ENCODE peak calls at places on chromosomes 2 and 18, in nine cellular contexts. R is breast epithelium, H is tibial nerve, V is NB4, B is A549, Q is testis, U is lower leg skin, M is stomach, E is sigmoid colon. J is an unnamed sample.
A peak's percentile ranks its signal among the peaks of the same experiment; 100 is the strongest.

GRCh38 chr2:178829299-178829698 is 22.1 kb upstream of the TTN start:
- DNase-seq in Q (no peak), V (no peak), B (no peak), M (no peak), E (no peak), U (no peak), H (no peak), R (no peak), J (no peak)

GRCh38 chr2:226578879-226579278 is 220.7 kb downstream of the IRS1 start:
- DNase-seq in M (no peak), E (no peak), V (peak; percentile 66), B (peak; percentile 43), R (no peak), H (no peak), U (no peak), Q (no peak), J (no peak)

GRCh38 chr2:15223887-15224286 is 337.2 kb downstream of the NBAS start:
- DNase-seq in H (no peak), M (no peak), B (peak; percentile 47), E (no peak), R (no peak), Q (no peak), U (no peak), V (peak; percentile 9), J (peak; percentile 22)

GRCh38 chr2:226398580-226398979 is 401.0 kb downstream of the IRS1 start:
- DNase-seq in R (no peak), H (no peak), M (no peak), E (no peak), V (no peak), Q (no peak), U (no peak), B (no peak), J (no peak)

GRCh38 chr18:21314721-21315120 is 72.7 kb downstream of the GREB1L start:
- DNase-seq in E (no peak), U (no peak), R (no peak), Q (no peak), V (no peak), H (no peak), B (no peak), M (no peak), J (no peak)

GRCh38 chr18:32893915-32894314 is 121.1 kb upstream of the KLHL14 start:
- DNase-seq in U (no peak), V (peak; percentile 10), R (no peak), E (no peak), H (no peak), Q (no peak), M (no peak), B (peak; percentile 28), J (no peak)

GRCh38 chr2:37632310-37632709 is 39.1 kb downstream of the CDC42EP3 start:
- DNase-seq in U (no peak), Q (no peak), M (no peak), B (no peak), R (no peak), E (no peak), H (no peak), V (no peak), J (no peak)

GRCh38 chr18:37124511-37124910 is 295.6 kb downstream of the KIAA1328 start:
- DNase-seq in U (no peak), B (no peak), M (no peak), V (no peak), H (no peak), R (no peak), E (no peak), Q (no peak), J (no peak)

GRCh38 chr2:104523921-104524320 is 330.0 kb upstream of the POU3F3 start:
- DNase-seq in H (no peak), U (no peak), V (no peak), E (no peak), M (no peak), Q (no peak), B (no peak), R (no peak), J (no peak)

GRCh38 chr2:160652236-160652635 is 158.6 kb upstream of the RBMS1 start:
- DNase-seq in E (no peak), Q (no peak), B (no peak), R (no peak), M (no peak), U (peak; percentile 84), V (peak; percentile 34), H (no peak), J (no peak)

GRCh38 chr18:9690418-9691178 is 17.5 kb upstream of the RAB31 start:
- DNase-seq in R (no peak), M (no peak), Q (no peak), U (peak; percentile 52), E (no peak), H (no peak), B (no peak), V (no peak), J (no peak)

GRCh38 chr2:29895296-29895695 is 26.1 kb downstream of the ALK start:
- DNase-seq in B (no peak), U (no peak), V (no peak), M (no peak), E (no peak), Q (no peak), H (no peak), R (no peak), J (no peak)

GRCh38 chr2:235268535-235268934 is 225.3 kb upstream of the AGAP1 start:
- DNase-seq in E (no peak), M (no peak), H (no peak), R (no peak), Q (no peak), V (no peak), U (no peak), B (peak; percentile 25), J (no peak)

GRCh38 chr2:190501231-190501630 is 33.3 kb downstream of the NEMP2 start:
- DNase-seq in B (no peak), R (no peak), Q (no peak), E (no peak), M (no peak), H (no peak), U (no peak), V (no peak), J (no peak)

GRCh38 chr18:63290456-63291200 is 28.9 kb downstream of the BCL2 start:
- DNase-seq in R (no peak), U (no peak), H (no peak), V (no peak), B (no peak), E (no peak), M (no peak), Q (peak; percentile 76), J (no peak)

DNA sequence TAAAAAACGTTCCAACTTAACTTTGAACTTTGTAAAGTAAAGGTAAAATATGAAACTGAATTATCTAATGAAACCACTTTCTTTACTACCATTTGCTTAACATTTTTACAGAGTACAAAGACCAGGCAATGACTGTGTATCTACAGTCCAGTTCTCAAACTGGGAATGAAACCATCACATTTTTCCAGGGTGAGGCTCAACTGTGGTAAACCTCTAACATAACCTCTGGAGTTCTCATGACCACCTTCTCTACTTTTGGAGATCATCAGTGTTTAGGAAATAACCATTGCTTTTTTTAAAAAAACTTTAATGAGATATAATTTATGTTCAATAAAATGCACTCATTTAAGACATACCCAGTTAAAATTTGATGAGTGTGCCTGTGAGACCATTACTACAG is 223.5 kb downstream of the RNF152 start:
- DNase-seq in H (no peak), V (no peak), R (no peak), M (no peak), B (no peak), U (no peak), Q (no peak), E (no peak), J (no peak)
- TF ChIP-seq POLR2A in H (no peak), V (no peak), R (no peak), M (no peak), B (no peak), U (no peak), Q (no peak), E (no peak), J (no peak)

DNA sequence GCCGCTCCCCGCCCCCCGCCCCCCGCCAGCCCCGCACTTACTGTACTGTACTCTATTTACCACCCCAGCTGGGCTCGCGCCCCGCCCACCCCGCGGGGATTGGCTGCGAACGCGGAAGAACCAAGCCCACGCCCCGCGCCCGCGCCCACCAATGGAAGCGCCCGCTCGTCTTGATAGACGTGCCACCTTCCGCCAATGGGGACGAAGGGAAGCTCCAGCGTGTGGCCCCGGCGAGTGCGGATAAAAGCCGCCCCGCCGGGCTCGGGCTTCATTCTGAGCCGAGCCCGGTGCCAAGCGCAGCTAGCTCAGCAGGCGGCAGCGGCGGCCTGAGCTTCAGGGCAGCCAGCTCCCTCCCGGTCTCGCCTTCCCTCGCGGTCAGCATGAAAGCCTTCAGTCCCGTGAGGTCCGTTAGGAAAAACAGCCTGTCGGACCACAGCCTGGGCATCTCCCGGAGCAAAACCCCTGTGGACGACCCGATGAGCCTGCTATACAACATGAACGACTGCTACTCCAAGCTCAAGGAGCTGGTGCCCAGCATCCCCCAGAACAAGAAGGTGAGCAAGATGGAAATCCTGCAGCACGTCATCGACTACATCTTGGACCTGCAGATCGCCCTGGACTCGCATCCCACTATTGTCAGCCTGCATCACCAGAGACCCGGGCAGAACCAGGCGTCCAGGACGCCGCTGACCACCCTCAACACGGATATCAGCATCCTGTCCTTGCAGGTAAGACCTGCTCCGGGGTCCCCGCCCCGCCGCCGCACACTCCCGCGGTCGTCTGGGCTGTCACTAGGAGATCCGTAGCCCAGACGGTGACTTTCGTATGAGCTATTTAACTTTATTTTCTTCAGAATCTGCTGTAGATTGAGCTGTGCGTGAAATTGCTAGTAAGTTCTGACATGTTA is at the start of gene ID2:
- DNase-seq in M (peak; percentile 99), B (peak; percentile 99), U (peak; percentile 100), R (peak; percentile 99), V (peak; percentile 99), E (peak; percentile 100), H (peak; percentile 97), Q (peak; percentile 99), J (peak; percentile 99)
- TF ChIP-seq POLR2A in M (no peak), B (peak; percentile 100), U (no peak), R (peak; percentile 99), V (peak; percentile 87), E (peak; percentile 99), H (peak; percentile 91), Q (peak; percentile 90), J (peak; percentile 100)

DNA sequence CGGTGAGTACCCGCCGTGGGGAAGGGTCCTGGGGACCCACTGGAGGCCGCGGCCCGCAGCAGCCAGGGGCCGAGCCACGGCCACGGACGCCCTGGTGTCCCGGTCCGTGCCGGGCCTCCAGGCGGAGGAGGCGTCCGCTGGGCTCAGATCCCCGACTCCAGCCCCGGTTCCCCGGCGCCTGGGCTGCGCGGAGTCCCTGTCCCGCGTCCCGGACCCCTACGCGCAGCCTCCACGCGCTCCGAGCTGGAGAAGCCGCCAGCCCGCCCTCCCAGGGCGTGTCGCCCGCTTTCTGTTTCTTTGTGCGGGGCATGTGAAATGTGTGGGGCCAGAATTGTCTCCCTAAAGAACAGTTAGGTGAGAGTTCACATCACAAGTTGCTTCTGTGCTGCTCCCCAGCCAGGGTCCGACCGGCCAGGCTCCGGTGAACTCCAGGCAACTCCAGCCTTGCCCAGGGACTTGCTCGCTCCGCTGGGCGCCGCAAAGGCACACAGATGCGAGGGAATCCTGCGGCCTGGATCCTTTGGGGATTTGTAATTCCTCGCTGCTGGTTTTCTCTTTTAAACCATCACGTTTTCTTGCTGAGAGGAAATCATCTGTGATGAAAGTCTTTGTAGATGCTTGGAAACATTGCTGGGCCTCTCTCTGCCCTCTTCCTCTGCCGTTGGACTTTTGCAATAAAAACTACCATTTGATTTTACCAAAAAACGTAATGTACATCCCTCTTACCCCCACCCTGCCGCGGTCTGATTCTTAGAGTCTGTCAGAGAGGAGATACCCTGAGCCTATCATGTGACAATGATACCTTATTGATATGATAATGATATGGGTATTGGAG is 570 bp downstream of the GYPC start:
- DNase-seq in Q (peak; percentile 20), V (peak; percentile 61), M (no peak), U (peak; percentile 89), E (no peak), B (no peak), H (no peak), R (no peak), J (peak; percentile 66)
- TF ChIP-seq POLR2A in Q (no peak), V (no peak), M (no peak), U (no peak), E (no peak), B (no peak), H (no peak), R (no peak), J (peak; percentile 32)

GRCh38 chr2:98771771-98772521 is 41.0 kb upstream of the MGAT4A start:
- DNase-seq in V (peak; percentile 66), H (no peak), U (no peak), Q (no peak), R (no peak), E (no peak), B (no peak), M (no peak), J (no peak)
- TF ChIP-seq POLR2A in V (no peak), H (no peak), U (no peak), Q (no peak), R (no peak), E (no peak), B (no peak), M (no peak), J (no peak)